ENCODE peak calls at places on chromosomes 5 and 9, in seven cellular contexts. S, Q, I, T, F, R and C are unnamed samples.

GRCh38 chr5:150836064-150836463 is 10.3 kb upstream of the IRGM start:
- DNase-seq in S (no peak), Q (no peak), I (no peak), T (no peak), F (no peak), R (no peak), C (no peak)

GRCh38 chr9:113508111-113508749 is 44.7 kb downstream of the RGS3 start:
- DNase-seq in S (no peak), Q (no peak), I (peak), T (no peak), F (no peak), R (no peak), C (no peak)

GRCh38 chr5:98767563-98767962 is 5.9 kb upstream of the RGMB start:
- DNase-seq in S (no peak), Q (peak), I (no peak), T (no peak), F (no peak), R (no peak), C (no peak)

GRCh38 chr5:172117977-172118701 is 69.9 kb downstream of the STK10 start:
- DNase-seq in S (no peak), Q (no peak), I (no peak), T (no peak), F (no peak), R (no peak), C (no peak)

GRCh38 chr5:2883771-2884170 is 132.3 kb upstream of the IRX2 start:
- DNase-seq in S (no peak), Q (no peak), I (no peak), T (no peak), F (no peak), R (no peak), C (no peak)

GRCh38 chr9:73805111-73805510 is 653.4 kb downstream of the ANXA1 start:
- DNase-seq in S (no peak), Q (no peak), I (no peak), T (no peak), F (no peak), R (no peak), C (no peak)

GRCh38 chr5:93078082-93079038 is 502.7 kb downstream of the NR2F1-AS1 start:
- DNase-seq in S (peak), Q (no peak), I (peak), T (no peak), F (peak), R (no peak), C (no peak)

GRCh38 chr9:130860458-130861316 is 25.6 kb downstream of the ABL1 start:
- DNase-seq in S (no peak), Q (peak), I (peak), T (no peak), F (peak), R (no peak), C (peak)

GRCh38 chr9:131737426-131737825 is 2.5 kb downstream of the RAPGEF1 start:
- DNase-seq in S (no peak), Q (no peak), I (no peak), T (no peak), F (no peak), R (no peak), C (no peak)

GRCh38 chr5:140555747-140556312 is 1.4 kb downstream of the SRA1 start:
- DNase-seq in S (no peak), Q (no peak), I (no peak), T (no peak), F (no peak), R (no peak), C (no peak)

GRCh38 chr5:141908796-141909195 is 14.9 kb upstream of the DELE1 start:
- DNase-seq in S (no peak), Q (no peak), I (no peak), T (no peak), F (no peak), R (no peak), C (no peak)

GRCh38 chr9:37034938-37035471 is 937 bp upstream of the PAX5 start:
- DNase-seq in S (no peak), Q (peak), I (no peak), T (no peak), F (no peak), R (no peak), C (no peak)

GRCh38 chr5:31889131-31889561 is 250.2 kb downstream of the PDZD2 start:
- DNase-seq in S (no peak), Q (peak), I (no peak), T (no peak), F (no peak), R (no peak), C (no peak)

GRCh38 chr5:91382530-91383026 is 539 bp downstream of the ARRDC3 start:
- DNase-seq in S (peak), Q (peak), I (no peak), T (no peak), F (no peak), R (peak), C (peak)

GRCh38 chr5:73499187-73499586 is 945 bp downstream of the BTF3 start:
- DNase-seq in S (peak), Q (no peak), I (no peak), T (no peak), F (no peak), R (no peak), C (no peak)

GRCh38 chr9:20611751-20612287 is 10.5 kb downstream of the MLLT3 start:
- DNase-seq in S (peak), Q (peak), I (peak), T (no peak), F (no peak), R (no peak), C (no peak)

GRCh38 chr9:95584176-95584575 is 67.4 kb upstream of the PTCH1 start:
- DNase-seq in S (no peak), Q (peak), I (no peak), T (no peak), F (no peak), R (no peak), C (no peak)

GRCh38 chr5:54229041-54229780 is 81.2 kb downstream of the ARL15 start:
- DNase-seq in S (peak), Q (peak), I (peak), T (peak), F (peak), R (peak), C (peak)

GRCh38 chr5:104785097-104785496 is 1222.5 kb upstream of the NUDT12 start:
- DNase-seq in S (no peak), Q (no peak), I (no peak), T (no peak), F (no peak), R (no peak), C (no peak)

GRCh38 chr5:153159611-153160010 is 330.9 kb upstream of the GRIA1 start:
- DNase-seq in S (no peak), Q (no peak), I (no peak), T (no peak), F (no peak), R (no peak), C (no peak)

GRCh38 chr5:74094096-74094778 is 468.2 kb downstream of the ARHGEF28 start:
- DNase-seq in S (no peak), Q (no peak), I (no peak), T (no peak), F (no peak), R (no peak), C (no peak)

GRCh38 chr9:5622019-5622418 is 6.9 kb upstream of the RIC1 start:
- DNase-seq in S (no peak), Q (no peak), I (peak), T (no peak), F (no peak), R (no peak), C (no peak)

GRCh38 chr5:139592289-139592688 is 31.1 kb downstream of the UBE2D2 start:
- DNase-seq in S (no peak), Q (no peak), I (no peak), T (no peak), F (no peak), R (no peak), C (no peak)

GRCh38 chr5:178357127-178357526 is 124.5 kb upstream of the PHYKPL start:
- DNase-seq in S (no peak), Q (peak), I (no peak), T (no peak), F (peak), R (no peak), C (peak)

GRCh38 chr9:37745970-37746369 is 7.6 kb upstream of the TRMT10B start:
- DNase-seq in S (no peak), Q (no peak), I (no peak), T (no peak), F (no peak), R (no peak), C (no peak)

GRCh38 chr5:138832218-138832617 is 42.9 kb downstream of the LRRTM2 start:
- DNase-seq in S (peak), Q (no peak), I (peak), T (no peak), F (no peak), R (no peak), C (no peak)

GRCh38 chr5:36874465-36874864 is 2.1 kb upstream of the NIPBL start:
- DNase-seq in S (no peak), Q (peak), I (no peak), T (no peak), F (no peak), R (no peak), C (no peak)

GRCh38 chr5:76402251-76402879 is 720 bp upstream of the IQGAP2 start:
- DNase-seq in S (peak), Q (peak), I (no peak), T (peak), F (peak), R (peak), C (peak)

GRCh38 chr9:123637596-123637939 is 281.6 kb downstream of the CRB2 start:
- DNase-seq in S (no peak), Q (no peak), I (no peak), T (no peak), F (no peak), R (no peak), C (no peak)

GRCh38 chr5:170219615-170220014 is 13.2 kb upstream of the C5orf58 start:
- DNase-seq in S (no peak), Q (no peak), I (peak), T (no peak), F (no peak), R (no peak), C (no peak)

GRCh38 chr9:137276757-137277328 is 683 bp upstream of the TOR4A start:
- DNase-seq in S (peak), Q (peak), I (no peak), T (no peak), F (peak), R (no peak), C (peak)